ENCODE peak calls at places on chromosomes 11 and 22, in ten cellular contexts. J is uterus, V is sigmoid colon, K is tibial artery, U is testis, G is spleen, E is fibroblast of mammary gland, B is AG04450, I is heart left ventricle, W is MM.1S. N is an unnamed sample.

GRCh38 chr11:18352581-18352980 is 30.2 kb downstream of the GTF2H1 start:
- DNase-seq in J (no peak), V (no peak), K (no peak), U (no peak), G (no peak), E (peak), B (no peak), I (no peak), W (no peak), N (no peak)

GRCh38 chr22:44202261-44202789 is 21.6 kb downstream of the PARVG start:
- DNase-seq in J (no peak), V (peak), K (no peak), U (no peak), G (no peak), E (peak), B (peak), I (no peak), W (no peak), N (no peak)

GRCh38 chr11:61303725-61304124 is 8.6 kb upstream of the VWCE start:
- DNase-seq in J (no peak), V (no peak), K (no peak), U (no peak), G (peak), E (no peak), B (no peak), I (no peak), W (no peak), N (no peak)

GRCh38 chr11:11568651-11569229 is 53.1 kb downstream of the GALNT18 start:
- DNase-seq in J (no peak), V (peak), K (no peak), U (no peak), G (no peak), E (peak), B (no peak), I (no peak), W (no peak), N (no peak)

GRCh38 chr11:27216268-27217149 is 146.5 kb downstream of the CCDC34 start:
- DNase-seq in J (peak), V (peak), K (no peak), U (peak), G (peak), E (no peak), B (no peak), I (peak), W (no peak), N (peak)

GRCh38 chr11:63906585-63906984 is 10.4 kb downstream of the RCOR2 start:
- DNase-seq in J (no peak), V (no peak), K (no peak), U (no peak), G (no peak), E (no peak), B (no peak), I (no peak), W (no peak), N (no peak)

GRCh38 chr22:49015459-49015858 is 812.2 kb downstream of the BRD1 start:
- DNase-seq in J (no peak), V (peak), K (peak), U (peak), G (no peak), E (no peak), B (no peak), I (peak), W (no peak), N (no peak)

GRCh38 chr11:67056640-67057409 is at the start of gene RHOD:
- DNase-seq in J (peak), V (no peak), K (no peak), U (peak), G (peak), E (no peak), B (no peak), I (no peak), W (peak), N (peak)

GRCh38 chr22:45069925-45070324 is 60.1 kb upstream of the PHF21B start:
- DNase-seq in J (no peak), V (no peak), K (no peak), U (no peak), G (no peak), E (no peak), B (no peak), I (no peak), W (no peak), N (no peak)

GRCh38 chr22:32674925-32675825 is 126.3 kb upstream of the TIMP3 start:
- DNase-seq in J (peak), V (no peak), K (no peak), U (peak), G (no peak), E (peak), B (no peak), I (peak), W (peak), N (no peak)
- TF ChIP-seq CTCF in J (no peak), V (no peak), K (no peak), U (peak), G (no peak), E (peak), B (peak), I (peak), W (no peak), N (no peak)

GRCh38 chr11:2269601-2270321 is 627 bp downstream of the ASCL2 start:
- DNase-seq in J (peak), V (no peak), K (no peak), U (peak), G (peak), E (peak), B (peak), I (peak), W (no peak), N (peak)

GRCh38 chr11:2270322-2271076 is at the start of gene ASCL2:
- DNase-seq in J (no peak), V (no peak), K (no peak), U (peak), G (peak), E (no peak), B (no peak), I (no peak), W (no peak), N (no peak)

GRCh38 chr11:2272241-2272945 is 2.0 kb upstream of the ASCL2 start:
- DNase-seq in J (no peak), V (peak), K (no peak), U (peak), G (no peak), E (no peak), B (no peak), I (no peak), W (no peak), N (no peak)

GRCh38 chr11:2271327-2272240 is 1.2 kb upstream of the ASCL2 start:
- DNase-seq in J (peak), V (peak), K (no peak), U (peak), G (no peak), E (no peak), B (no peak), I (no peak), W (no peak), N (peak)

GRCh38 chr11:2271077-2271326 is 614 bp upstream of the ASCL2 start:
- DNase-seq in J (peak), V (peak), K (peak), U (peak), G (peak), E (no peak), B (no peak), I (peak), W (no peak), N (peak)
- H3K4me3 ChIP-seq in J (no peak), V (no peak), K (peak), U (peak), G (peak), E (no peak), B (no peak), I (no peak), W (no peak), N (peak)

GRCh38 chr11:78414321-78415051 is 3.1 kb downstream of the GAB2 start:
- DNase-seq in J (no peak), V (no peak), K (no peak), U (no peak), G (no peak), E (peak), B (no peak), I (no peak), W (no peak), N (no peak)
- TF ChIP-seq CTCF in J (peak), V (no peak), K (peak), U (no peak), G (no peak), E (peak), B (peak), I (peak), W (peak), N (peak)

GRCh38 chr11:14360976-14361375 is 2.0 kb upstream of the RRAS2 start:
- DNase-seq in J (no peak), V (no peak), K (no peak), U (no peak), G (no peak), E (no peak), B (no peak), I (no peak), W (no peak), N (no peak)

GRCh38 chr11:14358729-14359439 is at the start of gene RRAS2:
- DNase-seq in J (peak), V (peak), K (peak), U (peak), G (peak), E (peak), B (no peak), I (peak), W (peak), N (peak)

GRCh38 chr11:14361951-14362350 is 3.0 kb upstream of the RRAS2 start:
- DNase-seq in J (no peak), V (no peak), K (no peak), U (no peak), G (no peak), E (no peak), B (no peak), I (no peak), W (no peak), N (no peak)

GRCh38 chr11:14357843-14358728 is 897 bp downstream of the RRAS2 start:
- DNase-seq in J (peak), V (peak), K (peak), U (peak), G (peak), E (peak), B (no peak), I (peak), W (peak), N (peak)

GRCh38 chr11:14359573-14360031 is 619 bp upstream of the RRAS2 start:
- DNase-seq in J (no peak), V (no peak), K (no peak), U (no peak), G (no peak), E (peak), B (no peak), I (no peak), W (no peak), N (no peak)
- H3K4me3 ChIP-seq in J (no peak), V (peak), K (peak), U (peak), G (peak), E (peak), B (peak), I (peak), W (peak), N (peak)

GRCh38 chr22:24133187-24133965 is 47.9 kb upstream of the SUSD2 start:
- DNase-seq in J (no peak), V (peak), K (no peak), U (peak), G (no peak), E (peak), B (no peak), I (peak), W (no peak), N (no peak)
- TF ChIP-seq CTCF in J (peak), V (peak), K (peak), U (no peak), G (peak), E (peak), B (peak), I (peak), W (peak), N (no peak)

GRCh38 chr22:23403152-23403719 is 176.9 kb downstream of the IGLL1 start:
- DNase-seq in J (no peak), V (peak), K (no peak), U (no peak), G (peak), E (no peak), B (no peak), I (no peak), W (no peak), N (no peak)

GRCh38 chr22:23402275-23403151 is 177.6 kb downstream of the IGLL1 start:
- DNase-seq in J (peak), V (peak), K (no peak), U (peak), G (peak), E (peak), B (no peak), I (no peak), W (peak), N (peak)

GRCh38 chr22:23400286-23400981 is 179.7 kb downstream of the IGLL1 start:
- DNase-seq in J (no peak), V (peak), K (no peak), U (no peak), G (no peak), E (no peak), B (no peak), I (no peak), W (no peak), N (no peak)

GRCh38 chr22:23401111-23401909 is 178.8 kb downstream of the IGLL1 start:
- DNase-seq in J (no peak), V (peak), K (no peak), U (no peak), G (no peak), E (peak), B (peak), I (no peak), W (no peak), N (no peak)

DNA sequence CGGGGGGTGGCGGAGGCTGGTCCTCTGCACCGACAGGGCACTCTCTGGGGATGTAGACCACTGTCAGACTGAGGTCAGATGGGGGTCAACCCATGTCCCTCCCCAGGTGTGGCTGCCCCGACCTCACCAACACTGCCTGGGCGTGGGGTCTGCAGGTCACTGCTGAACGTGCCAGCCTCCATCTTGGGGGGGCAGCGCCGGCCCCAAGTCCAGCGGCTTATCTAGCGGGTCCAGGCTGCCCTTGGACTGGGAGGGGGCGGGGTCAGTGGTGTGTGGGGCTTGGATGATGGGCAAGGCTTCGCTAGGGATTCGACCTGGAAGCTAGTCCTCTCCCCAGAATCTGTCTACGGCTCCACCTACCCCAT is 178.2 kb downstream of the IGLL1 start:
- DNase-seq in J (no peak), V (no peak), K (no peak), U (peak), G (peak), E (no peak), B (no peak), I (no peak), W (no peak), N (no peak)
- H3K4me3 ChIP-seq in J (peak), V (peak), K (no peak), U (peak), G (peak), E (no peak), B (no peak), I (peak), W (peak), N (peak)

GRCh38 chr22:26756675-26757293 is 99.4 kb downstream of the MIAT start:
- DNase-seq in J (peak), V (peak), K (peak), U (peak), G (peak), E (peak), B (no peak), I (peak), W (peak), N (peak)

GRCh38 chr22:26757496-26757895 is 100.1 kb downstream of the MIAT start:
- DNase-seq in J (no peak), V (no peak), K (no peak), U (no peak), G (no peak), E (no peak), B (no peak), I (no peak), W (no peak), N (no peak)

GRCh38 chr22:26751217-26751616 is 93.8 kb downstream of the MIAT start:
- DNase-seq in J (no peak), V (no peak), K (no peak), U (no peak), G (no peak), E (no peak), B (no peak), I (no peak), W (no peak), N (peak)

GRCh38 chr22:26748845-26749244 is 91.5 kb downstream of the MIAT start:
- DNase-seq in J (no peak), V (no peak), K (no peak), U (no peak), G (no peak), E (no peak), B (no peak), I (no peak), W (no peak), N (no peak)

GRCh38 chr22:26753125-26753862 is 95.9 kb downstream of the MIAT start:
- DNase-seq in J (no peak), V (no peak), K (no peak), U (no peak), G (no peak), E (no peak), B (no peak), I (no peak), W (no peak), N (no peak)
- TF ChIP-seq CTCF in J (no peak), V (no peak), K (no peak), U (no peak), G (no peak), E (peak), B (peak), I (no peak), W (no peak), N (no peak)

N was measured in heart right ventricle.